ENCODE peak calls at places on chromosomes 1 and 21, in seven cellular contexts. F is OCI-LY7, Y is MM.1S, N is HCT116, A is PC-3, R is hepatocyte, P is GM23338. L is an unnamed sample.

GRCh38 chr1:8176279-8176678 is 141.6 kb upstream of the SLC45A1 start:
- DNase-seq in F (no peak), Y (no peak), N (no peak), A (no peak), R (no peak), P (no peak), L (no peak)

GRCh38 chr1:243667591-243667990 is 182.5 kb downstream of the AKT3 start:
- DNase-seq in F (no peak), Y (peak), N (no peak), A (no peak), R (no peak), P (peak), L (peak)

GRCh38 chr1:19643113-19643512 is 998 bp upstream of the NBL1 start:
- DNase-seq in F (no peak), Y (no peak), N (peak), A (peak), R (peak), P (no peak), L (no peak)

GRCh38 chr1:22104865-22105437 is 37.9 kb downstream of the WNT4 start:
- DNase-seq in F (no peak), Y (peak), N (no peak), A (no peak), R (no peak), P (no peak), L (no peak)

GRCh38 chr1:193609592-193609991 is 423.2 kb upstream of the B3GALT2 start:
- DNase-seq in F (no peak), Y (no peak), N (no peak), A (no peak), R (no peak), P (no peak), L (no peak)

GRCh38 chr1:84271452-84272273 is 29.8 kb upstream of the SAMD13 start:
- DNase-seq in F (peak), Y (no peak), N (no peak), A (peak), R (peak), P (peak), L (peak)

GRCh38 chr1:185479781-185480180 is 162.7 kb upstream of the IVNS1ABP start:
- DNase-seq in F (no peak), Y (no peak), N (no peak), A (no peak), R (no peak), P (no peak), L (peak)

GRCh38 chr1:58395355-58395754 is 151.2 kb downstream of the OMA1 start:
- DNase-seq in F (no peak), Y (no peak), N (peak), A (peak), R (peak), P (no peak), L (no peak)

GRCh38 chr1:109306832-109307362 is at the start of gene MYBPHL:
- DNase-seq in F (no peak), Y (no peak), N (no peak), A (no peak), R (peak), P (no peak), L (peak)

GRCh38 chr1:14143777-14144176 is 443.8 kb downstream of the PRDM2 start:
- DNase-seq in F (no peak), Y (no peak), N (no peak), A (peak), R (no peak), P (no peak), L (no peak)

GRCh38 chr1:93844262-93845045 is 34.6 kb downstream of the DNTTIP2 start:
- DNase-seq in F (peak), Y (peak), N (peak), A (peak), R (peak), P (peak), L (peak)

GRCh38 chr1:44038876-44039657 is 7.8 kb upstream of the SLC6A9 start:
- DNase-seq in F (no peak), Y (no peak), N (no peak), A (peak), R (no peak), P (no peak), L (no peak)

GRCh38 chr1:41268154-41268770 is 26.2 kb upstream of the SCMH1 start:
- DNase-seq in F (peak), Y (peak), N (peak), A (peak), R (peak), P (peak), L (peak)

GRCh38 chr1:8570435-8570834 is 247.0 kb downstream of the RERE start:
- DNase-seq in F (no peak), Y (no peak), N (no peak), A (no peak), R (no peak), P (no peak), L (no peak)

GRCh38 chr1:33986389-33987095 is 122.7 kb downstream of the HMGB4 start:
- DNase-seq in F (no peak), Y (no peak), N (no peak), A (no peak), R (peak), P (no peak), L (no peak)

GRCh38 chr1:81391100-81391828 is 409.5 kb upstream of the ADGRL2 start:
- DNase-seq in F (no peak), Y (no peak), N (no peak), A (no peak), R (peak), P (no peak), L (no peak)

GRCh38 chr1:154975409-154976205 is 1.1 kb downstream of the CKS1B start:
- DNase-seq in F (peak), Y (peak), N (no peak), A (no peak), R (peak), P (peak), L (peak)

GRCh38 chr1:7591565-7591964 is 179.5 kb upstream of the VAMP3 start:
- DNase-seq in F (no peak), Y (no peak), N (no peak), A (no peak), R (no peak), P (no peak), L (no peak)

GRCh38 chr1:95953668-95954067 is 719.7 kb downstream of the RWDD3 start:
- DNase-seq in F (no peak), Y (no peak), N (no peak), A (no peak), R (no peak), P (no peak), L (no peak)

GRCh38 chr1:247111259-247111635 is 7.1 kb upstream of the ZNF669 start:
- DNase-seq in F (no peak), Y (no peak), N (no peak), A (no peak), R (peak), P (peak), L (peak)

GRCh38 chr1:213269829-213270228 is 218.8 kb downstream of the RPS6KC1 start:
- DNase-seq in F (no peak), Y (no peak), N (no peak), A (no peak), R (no peak), P (no peak), L (no peak)

GRCh38 chr1:109787845-109788605 is 24.3 kb upstream of the EPS8L3 start:
- DNase-seq in F (no peak), Y (no peak), N (no peak), A (no peak), R (no peak), P (no peak), L (no peak)

GRCh38 chr21:46265736-46266525 is 19.5 kb downstream of the MCM3AP start:
- DNase-seq in F (no peak), Y (no peak), N (no peak), A (no peak), R (no peak), P (no peak), L (no peak)

GRCh38 chr1:162276493-162276892 is 100.2 kb downstream of the SPATA46 start:
- DNase-seq in F (peak), Y (peak), N (peak), A (peak), R (peak), P (peak), L (no peak)

GRCh38 chr1:182855886-182856285 is 16.7 kb downstream of the DHX9 start:
- DNase-seq in F (no peak), Y (no peak), N (no peak), A (no peak), R (no peak), P (no peak), L (no peak)

GRCh38 chr1:110535985-110536384 is 17.0 kb upstream of the KCNA10 start:
- DNase-seq in F (no peak), Y (no peak), N (no peak), A (no peak), R (no peak), P (no peak), L (no peak)

GRCh38 chr1:226829105-226829504 is 41.3 kb upstream of the PSEN2 start:
- DNase-seq in F (no peak), Y (no peak), N (no peak), A (no peak), R (no peak), P (no peak), L (no peak)

GRCh38 chr1:22413799-22414198 is 37.9 kb upstream of the ZBTB40 start:
- DNase-seq in F (no peak), Y (no peak), N (no peak), A (no peak), R (no peak), P (no peak), L (no peak)

GRCh38 chr1:205441318-205441633 is 14.6 kb downstream of the BLACAT1 start:
- DNase-seq in F (no peak), Y (no peak), N (no peak), A (no peak), R (no peak), P (no peak), L (no peak)

GRCh38 chr1:39642796-39643195 is 3.4 kb upstream of the HEYL start:
- DNase-seq in F (no peak), Y (no peak), N (no peak), A (peak), R (no peak), P (no peak), L (no peak)

GRCh38 chr1:95067069-95067468 is 5.7 kb downstream of the ALG14 start:
- DNase-seq in F (no peak), Y (no peak), N (no peak), A (no peak), R (no peak), P (no peak), L (no peak)

GRCh38 chr1:192610114-192610958 is 25.6 kb upstream of the RGS13 start:
- DNase-seq in F (peak), Y (peak), N (peak), A (peak), R (peak), P (peak), L (no peak)

GRCh38 chr1:3772715-3773571 is at the start of gene SMIM1:
- DNase-seq in F (no peak), Y (no peak), N (no peak), A (peak), R (peak), P (no peak), L (no peak)

GRCh38 chr1:207847116-207847515 is 63.8 kb downstream of the CD34 start:
- DNase-seq in F (no peak), Y (no peak), N (no peak), A (peak), R (no peak), P (no peak), L (no peak)

DNA sequence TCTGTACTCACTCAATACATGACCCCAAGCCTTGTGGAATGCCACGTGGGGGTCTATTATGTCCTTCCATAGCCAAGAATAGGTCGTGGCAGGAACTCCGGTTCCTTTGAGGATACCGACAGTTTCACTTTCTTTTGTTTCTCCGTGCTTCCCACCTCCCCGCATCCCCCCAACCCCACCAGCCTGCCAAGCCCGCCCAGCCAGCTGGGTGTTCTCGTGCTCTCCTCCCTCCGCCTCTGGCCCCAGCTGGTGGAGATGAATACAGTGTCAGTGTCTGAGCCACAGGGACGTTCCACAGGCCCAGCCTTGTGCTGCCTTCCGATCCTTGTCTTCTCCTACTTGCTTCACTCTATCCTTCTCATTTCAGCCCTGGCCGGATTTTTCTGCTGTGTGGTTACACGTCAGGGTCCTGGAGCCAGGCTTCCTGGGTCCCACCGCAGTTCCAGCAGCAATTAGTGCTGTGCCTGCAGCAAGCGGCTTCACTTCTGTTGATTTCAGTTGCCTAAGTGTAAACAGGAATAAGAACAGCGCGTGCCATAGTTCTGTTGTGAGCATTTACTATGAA is 4.1 kb upstream of the AGTRAP start:
- DNase-seq in F (no peak), Y (no peak), N (no peak), A (peak), R (peak), P (peak), L (peak)
- TF ChIP-seq EZH2phosphoT487 in F (no peak), Y (no peak), N (no peak), A (no peak), R (no peak), P (no peak), L (no peak)

DNA sequence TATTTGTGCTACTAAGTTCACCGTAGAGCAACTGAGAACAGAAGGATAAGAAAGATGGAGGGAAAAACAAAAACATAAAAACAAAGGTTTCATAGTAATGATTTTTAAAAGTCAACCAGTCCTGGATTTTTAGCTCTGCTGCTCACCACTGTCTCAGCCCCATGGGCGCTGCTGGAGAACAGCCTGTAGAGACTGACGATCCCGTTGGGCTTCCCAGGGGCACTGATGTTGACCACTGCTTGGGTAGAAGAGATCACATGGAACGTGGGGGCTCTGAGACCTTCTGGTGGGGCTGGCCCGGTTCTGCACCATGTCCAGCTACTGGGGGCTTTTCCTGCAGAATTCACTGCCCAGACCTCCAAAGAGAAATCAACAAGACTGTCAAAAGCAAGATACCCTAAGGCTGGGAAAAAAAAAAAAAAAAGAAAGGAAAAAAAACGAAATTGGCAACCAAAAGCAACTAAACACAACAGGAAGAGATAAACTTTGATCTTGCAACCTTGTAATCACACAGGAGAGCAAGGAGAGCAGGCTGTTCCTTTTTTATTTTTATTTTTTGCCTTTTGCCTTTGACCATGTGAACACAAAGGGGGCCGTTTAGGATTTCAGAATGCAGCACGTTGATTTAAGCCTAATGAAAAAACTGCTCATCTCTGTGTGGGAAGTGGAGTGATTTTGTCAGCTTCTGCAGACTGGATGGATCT is 83.5 kb downstream of the KCTD3 start:
- DNase-seq in F (no peak), Y (no peak), N (no peak), A (no peak), R (no peak), P (no peak), L (no peak)
- TF ChIP-seq EZH2phosphoT487 in F (no peak), Y (no peak), N (no peak), A (no peak), R (no peak), P (no peak), L (no peak)

GRCh38 chr1:245095903-245096302 is 58.9 kb upstream of the KIF26B start:
- DNase-seq in F (no peak), Y (no peak), N (no peak), A (no peak), R (no peak), P (no peak), L (no peak)

GRCh38 chr1:245096330-245097066 is 58.3 kb upstream of the KIF26B start:
- DNase-seq in F (no peak), Y (no peak), N (no peak), A (no peak), R (no peak), P (no peak), L (no peak)

GRCh38 chr1:245092638-245092976 is 62.2 kb upstream of the KIF26B start:
- DNase-seq in F (no peak), Y (no peak), N (no peak), A (no peak), R (no peak), P (no peak), L (no peak)

GRCh38 chr1:245094092-245094491 is 60.7 kb upstream of the KIF26B start:
- DNase-seq in F (no peak), Y (no peak), N (no peak), A (no peak), R (no peak), P (no peak), L (no peak)

DNA sequence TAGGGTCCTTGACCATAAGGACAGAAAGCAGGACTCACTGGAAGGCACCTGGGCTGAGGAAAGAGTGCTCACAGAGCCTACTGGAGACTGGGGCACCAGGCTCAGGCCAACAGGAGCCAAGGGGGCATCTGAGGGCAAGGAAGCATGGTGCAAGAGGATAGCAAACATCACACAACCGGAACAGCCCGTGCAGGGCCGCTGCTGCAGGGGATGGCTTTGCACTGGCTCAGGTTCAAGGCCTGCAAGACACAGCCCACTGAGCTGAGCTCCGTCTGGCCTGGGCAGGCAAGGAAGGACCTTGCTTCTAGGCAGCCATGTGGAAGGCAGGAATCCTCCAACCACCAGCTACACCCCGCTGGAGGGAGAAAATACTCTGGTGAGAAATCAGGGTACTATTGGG is 59.8 kb upstream of the KIF26B start:
- DNase-seq in F (no peak), Y (no peak), N (no peak), A (no peak), R (no peak), P (no peak), L (no peak)
- TF ChIP-seq EZH2phosphoT487 in F (no peak), Y (no peak), N (no peak), A (no peak), R (no peak), P (no peak), L (no peak)

GRCh38 chr1:116078699-116079223 is 32.4 kb upstream of the MAB21L3 start:
- DNase-seq in F (no peak), Y (no peak), N (no peak), A (no peak), R (no peak), P (peak), L (no peak)
- TF ChIP-seq EZH2phosphoT487 in F (no peak), Y (no peak), N (no peak), A (no peak), R (no peak), P (no peak), L (no peak)

GRCh38 chr1:248737457-248737856 is 18.1 kb downstream of the LYPD8 start:
- DNase-seq in F (no peak), Y (no peak), N (no peak), A (no peak), R (no peak), P (no peak), L (no peak)
- TF ChIP-seq EZH2phosphoT487 in F (no peak), Y (no peak), N (no peak), A (no peak), R (no peak), P (no peak), L (no peak)

GRCh38 chr1:66732407-66733166 is 19.7 kb upstream of the DYNLT5 start:
- DNase-seq in F (peak), Y (peak), N (no peak), A (peak), R (no peak), P (no peak), L (no peak)
- TF ChIP-seq EZH2phosphoT487 in F (no peak), Y (no peak), N (no peak), A (no peak), R (no peak), P (no peak), L (no peak)

L was measured in neural progenitor cell.